ENCODE peak calls at places on chromosomes 6 and 20, in eight cellular contexts. O, N, T, H, E, X, D and L are unnamed samples.

GRCh38 chr6:83708546-83708969 is 343 bp downstream of the SNAP91 start:
- DNase-seq in H (no peak), D (no peak), T (peak; percentile 4), X (peak; percentile 32), O (no peak), E (peak; percentile 22), N (peak; percentile 4), L (no peak)

GRCh38 chr6:27375613-27376079 is 12.9 kb upstream of the ZNF391 start:
- DNase-seq in H (no peak), O (no peak), E (no peak), X (no peak), D (no peak), N (peak; percentile 9), T (no peak), L (no peak)

GRCh38 chr6:12935637-12936036 is 219.1 kb downstream of the PHACTR1 start:
- DNase-seq in N (no peak), T (no peak), O (no peak), H (no peak), D (no peak), X (no peak), E (no peak), L (no peak)

GRCh38 chr6:36386495-36387439 is 702 bp downstream of the ETV7 start:
- DNase-seq in T (peak; percentile 61), N (peak; percentile 70), D (peak; percentile 65), O (no peak), H (peak; percentile 54), E (peak; percentile 13), X (peak; percentile 47), L (peak; percentile 49)

GRCh38 chr6:90413867-90414266 is 117.2 kb upstream of the BACH2 start:
- DNase-seq in X (peak; percentile 37), O (peak; percentile 61), E (peak; percentile 50), H (peak; percentile 84), D (peak; percentile 30), N (no peak), T (no peak), L (peak; percentile 59)

GRCh38 chr6:33583591-33584155 is 3.6 kb upstream of the BAK1 start:
- DNase-seq in D (no peak), H (no peak), E (no peak), N (no peak), T (no peak), O (no peak), X (no peak), L (no peak)

GRCh38 chr20:6515261-6515660 is 252.2 kb upstream of the BMP2 start:
- DNase-seq in E (no peak), N (no peak), X (no peak), T (no peak), O (no peak), D (no peak), H (no peak), L (no peak)

GRCh38 chr6:17012421-17013225 is 89.2 kb upstream of the STMND1 start:
- DNase-seq in E (peak; percentile 37), T (peak; percentile 81), X (peak; percentile 37), O (no peak), D (no peak), H (no peak), N (peak; percentile 75), L (no peak)

GRCh38 chr20:49951160-49951559 is 15.0 kb downstream of the RNF114 start:
- DNase-seq in O (no peak), H (no peak), E (no peak), T (peak; percentile 63), X (no peak), N (peak; percentile 29), D (no peak), L (no peak)

GRCh38 chr6:16273266-16273665 is 34.9 kb downstream of the GMPR start:
- DNase-seq in X (no peak), N (peak; percentile 55), D (no peak), T (no peak), O (no peak), H (no peak), E (peak; percentile 37), L (no peak)

GRCh38 chr6:73131706-73132105 is 93.6 kb downstream of the KHDC1L start:
- DNase-seq in O (no peak), T (no peak), X (no peak), E (no peak), N (peak; percentile 14), D (no peak), H (no peak), L (no peak)